ENCODE peak calls at places on chromosome 15, in six cellular contexts. J is PC-3; V is CD8-positive, alpha-beta memory T cell; I is aorta; W is epithelial cell of prostate; X is fibroblast of lung. P is an unnamed sample.
A peak's percentile ranks its signal among the peaks of the same experiment; 100 is the strongest.

GRCh38 chr15:101153801-101154656 is 97.8 kb downstream of the CHSY1 start:
- DNase-seq in J (no peak), V (peak; percentile 14), I (peak; percentile 42), W (no peak), X (no peak), P (no peak)

GRCh38 chr15:81024891-81025290 is 24.2 kb downstream of the TLNRD1 start:
- DNase-seq in J (no peak), V (no peak), I (no peak), W (no peak), X (no peak), P (no peak)

GRCh38 chr15:50562735-50563640 is 16.5 kb upstream of the USP50 start:
- DNase-seq in J (no peak), V (no peak), I (no peak), W (no peak), X (no peak), P (no peak)

GRCh38 chr15:55823191-55823670 is 80.3 kb upstream of the PRTG start:
- DNase-seq in J (no peak), V (no peak), I (no peak), W (peak; percentile 6), X (peak; percentile 94), P (no peak)

GRCh38 chr15:76903251-76903681 is 1.9 kb downstream of the SCAPER start:
- DNase-seq in J (peak; percentile 24), V (no peak), I (no peak), W (no peak), X (peak; percentile 47), P (no peak)

GRCh38 chr15:43168192-43169107 is 16.8 kb upstream of the CCNDBP1 start:
- DNase-seq in J (peak; percentile 95), V (no peak), I (no peak), W (peak; percentile 74), X (peak; percentile 45), P (no peak)

GRCh38 chr15:31472636-31473383 is 146.2 kb downstream of the KLF13 start:
- DNase-seq in J (no peak), V (peak; percentile 71), I (no peak), W (no peak), X (peak; percentile 48), P (peak; percentile 57)

GRCh38 chr15:22979699-22980188 is 424 bp downstream of the CYFIP1 start:
- DNase-seq in J (peak; percentile 25), V (no peak), I (peak; percentile 59), W (no peak), X (no peak), P (no peak)

GRCh38 chr15:90149609-90150340 is 47.5 kb upstream of the IDH2 start:
- DNase-seq in J (no peak), V (no peak), I (no peak), W (no peak), X (no peak), P (no peak)

GRCh38 chr15:31302778-31303433 is 23.7 kb upstream of the KLF13 start:
- DNase-seq in J (no peak), V (no peak), I (no peak), W (no peak), X (no peak), P (no peak)

GRCh38 chr15:57500256-57500655 is 91.4 kb upstream of the MYZAP start:
- DNase-seq in J (no peak), V (no peak), I (no peak), W (no peak), X (no peak), P (no peak)

GRCh38 chr15:31326729-31327673 is at the start of gene KLF13:
- DNase-seq in J (peak; percentile 55), V (peak; percentile 88), I (peak; percentile 83), W (peak; percentile 34), X (peak; percentile 60), P (peak; percentile 61)

GRCh38 chr15:78727561-78727960 is 83.7 kb downstream of the ADAMTS7 start:
- DNase-seq in J (no peak), V (no peak), I (no peak), W (no peak), X (no peak), P (peak; percentile 69)

GRCh38 chr15:72082176-72082575 is 35.8 kb downstream of the MYO9A start:
- DNase-seq in J (no peak), V (no peak), I (no peak), W (no peak), X (no peak), P (no peak)

GRCh38 chr15:38217181-38217580 is 35.5 kb upstream of the SPRED1 start:
- DNase-seq in J (peak; percentile 82), V (no peak), I (no peak), W (no peak), X (peak; percentile 93), P (peak; percentile 40)

GRCh38 chr15:25250011-25250596 is 188.7 kb downstream of the UBE3A start:
- DNase-seq in J (no peak), V (no peak), I (peak; percentile 29), W (no peak), X (no peak), P (no peak)

GRCh38 chr15:78909160-78909695 is 35.6 kb downstream of the CTSH start:
- DNase-seq in J (no peak), V (no peak), I (no peak), W (no peak), X (no peak), P (no peak)

GRCh38 chr15:39736646-39737550 is 45.7 kb downstream of the FSIP1 start:
- DNase-seq in J (no peak), V (no peak), I (no peak), W (no peak), X (no peak), P (no peak)

GRCh38 chr15:70269991-70270751 is 172.5 kb upstream of the TLE3 start:
- DNase-seq in J (peak; percentile 85), V (no peak), I (peak; percentile 69), W (no peak), X (no peak), P (no peak)

GRCh38 chr15:47812436-47813109 is 95.3 kb downstream of the SEMA6D start:
- DNase-seq in J (peak; percentile 92), V (no peak), I (no peak), W (peak; percentile 51), X (peak; percentile 18), P (peak; percentile 96)

GRCh38 chr15:76259392-76259791 is 51.9 kb downstream of the ETFA start:
- DNase-seq in J (no peak), V (no peak), I (no peak), W (no peak), X (no peak), P (no peak)

GRCh38 chr15:98854496-98854895 is 153.1 kb downstream of the PGPEP1L start:
- DNase-seq in J (no peak), V (no peak), I (peak; percentile 62), W (no peak), X (no peak), P (no peak)

GRCh38 chr15:75061272-75061671 is 37.9 kb downstream of the PPCDC start:
- DNase-seq in J (no peak), V (no peak), I (no peak), W (no peak), X (peak; percentile 35), P (no peak)

GRCh38 chr15:31270767-31271166 is 55.9 kb upstream of the KLF13 start:
- DNase-seq in J (no peak), V (peak; percentile 26), I (no peak), W (no peak), X (no peak), P (peak; percentile 32)

GRCh38 chr15:59329570-59330350 is 42.9 kb downstream of the MYO1E start:
- DNase-seq in J (peak; percentile 12), V (no peak), I (peak; percentile 56), W (no peak), X (peak; percentile 70), P (no peak)

GRCh38 chr15:90749754-90750153 is 32.6 kb downstream of the BLM start:
- DNase-seq in J (no peak), V (no peak), I (no peak), W (no peak), X (no peak), P (no peak)

GRCh38 chr15:24772709-24773373 is 97.3 kb downstream of the NPAP1 start:
- DNase-seq in J (peak; percentile 60), V (peak; percentile 72), I (peak; percentile 82), W (peak; percentile 29), X (peak; percentile 89), P (no peak)

DNA sequence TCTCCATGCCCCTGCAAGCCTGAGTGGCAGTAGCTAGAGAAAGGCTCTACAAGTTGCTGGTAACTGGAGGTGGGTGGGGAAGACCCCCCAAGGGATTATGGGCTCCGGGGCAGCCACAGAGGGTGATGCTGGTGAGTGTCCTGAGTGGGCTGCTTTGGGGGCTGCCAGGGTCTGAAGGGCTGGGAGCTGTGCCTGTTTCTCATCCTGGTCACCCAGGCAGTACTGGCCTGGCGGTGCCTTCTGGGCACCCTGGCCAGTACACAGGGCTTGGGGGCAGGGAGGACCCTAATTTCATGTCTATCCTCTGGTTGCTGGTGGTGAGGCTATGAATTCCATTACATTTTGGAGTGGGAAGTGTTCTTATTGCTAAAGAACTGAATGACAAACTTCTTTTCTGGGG is 46.1 kb upstream of the GATM start:
- DNase-seq in J (no peak), V (no peak), I (no peak), W (no peak), X (no peak), P (no peak)
- H3K27ac ChIP-seq in J (no peak overlapping the region), V (no peak overlapping the region), I (no peak overlapping the region), W (no peak overlapping the region), X (no peak overlapping the region), P (no peak overlapping the region)

DNA sequence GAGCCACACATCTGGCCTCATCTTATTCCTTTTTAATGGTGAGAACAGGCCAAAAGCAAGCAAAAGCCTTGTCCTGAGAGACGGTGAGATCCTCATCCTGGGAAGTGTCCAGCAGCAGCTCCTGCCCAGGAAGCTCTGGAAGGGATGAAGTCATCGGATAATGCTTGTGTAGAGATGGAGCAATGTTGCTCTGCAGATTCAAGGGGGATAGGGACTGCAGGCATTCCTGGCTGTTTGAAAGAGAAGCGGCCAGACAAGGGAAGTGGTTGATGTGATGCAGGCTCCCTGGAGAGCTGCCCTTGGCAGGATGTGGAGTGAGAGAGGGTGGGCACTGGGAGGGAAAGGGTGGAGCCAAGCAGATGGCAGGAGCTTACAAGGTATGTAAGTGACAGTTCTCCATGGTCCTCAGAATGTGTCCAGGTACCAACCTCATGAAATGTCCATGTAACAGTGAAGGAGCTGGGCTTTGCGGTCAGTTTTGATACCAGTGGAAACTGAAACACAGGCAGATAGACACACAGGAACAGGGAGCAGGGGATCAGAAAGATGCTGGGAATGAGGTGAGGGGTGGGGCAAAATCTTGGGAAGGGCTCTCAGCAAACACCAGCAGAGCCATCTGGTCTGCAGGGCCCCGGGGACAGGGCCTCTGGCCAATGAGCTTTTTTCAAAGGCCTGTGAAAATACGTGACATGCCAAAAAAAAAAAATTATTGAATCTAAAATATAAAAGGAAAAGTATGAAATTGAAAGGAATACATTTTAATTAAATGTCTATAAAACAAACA is 32.2 kb upstream of the LACTB start:
- DNase-seq in J (peak; percentile 34), V (no peak), I (no peak), W (no peak), X (peak; percentile 83), P (peak; percentile 81)
- H3K27ac ChIP-seq in J (no peak overlapping the region), V (no peak overlapping the region), I (no peak overlapping the region), W (no peak overlapping the region), X (peak overlapping the region; percentile 65), P (peak overlapping the region; percentile 88)

GRCh38 chr15:85763557-85764303 is 31.0 kb downstream of the KLHL25 start:
- DNase-seq in J (no peak), V (no peak), I (no peak), W (no peak), X (no peak), P (no peak)
- H3K27ac ChIP-seq in J (no peak overlapping the region), V (no peak overlapping the region), I (no peak overlapping the region), W (peak overlapping the region; percentile 26), X (no peak overlapping the region), P (no peak overlapping the region)

DNA sequence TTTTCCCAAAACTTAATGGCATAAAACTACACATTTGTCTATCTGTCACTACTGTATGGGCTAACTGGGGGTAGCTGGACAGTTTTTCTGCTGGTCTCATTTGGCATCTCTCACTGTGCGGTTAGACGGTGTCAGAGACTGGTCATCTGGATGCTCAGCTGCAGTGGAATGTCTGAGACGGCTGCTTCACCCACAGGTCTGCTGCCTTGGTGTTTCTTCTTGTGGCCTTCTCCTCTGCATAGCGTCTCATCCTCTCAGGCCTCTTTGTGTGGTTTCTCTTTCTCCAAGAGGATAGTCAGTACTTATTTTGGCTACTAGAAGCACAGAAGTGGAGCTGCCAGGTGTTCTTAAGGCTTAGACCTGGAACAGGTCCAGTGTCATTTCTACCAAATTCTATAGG is 35.9 kb upstream of the GOLGA6L9 start:
- DNase-seq in J (no peak), V (no peak), I (no peak), W (no peak), X (no peak), P (no peak)
- H3K27ac ChIP-seq in J (no peak overlapping the region), V (no peak overlapping the region), I (no peak overlapping the region), W (no peak overlapping the region), X (no peak overlapping the region), P (no peak overlapping the region)

P was measured in SJSA1.